ENCODE peak calls at places on chromosomes 2 and 18, in four cellular contexts. X is HepG2, U is prostate gland, Y is endothelial cell of umbilical vein. O is an unnamed sample.
A peak's percentile ranks its signal among the peaks of the same experiment; 100 is the strongest.

GRCh38 chr18:47912343-47912742 is 18.1 kb downstream of the SMAD2 start:
- DNase-seq in U (no peak), Y (peak; percentile 5), X (no peak), O (no peak)

GRCh38 chr2:205970348-205970747 is 115.6 kb downstream of the INO80D start:
- DNase-seq in X (no peak), U (no peak), Y (no peak), O (no peak)

GRCh38 chr2:19670303-19670702 is 231.5 kb downstream of the TTC32 start:
- DNase-seq in U (no peak), X (no peak), Y (no peak), O (no peak)

GRCh38 chr18:3466051-3466450 is 16.1 kb downstream of the TGIF1 start:
- DNase-seq in Y (peak; percentile 92), X (no peak), U (no peak), O (no peak)

GRCh38 chr2:234251326-234252271 is 201.1 kb downstream of the SPP2 start:
- DNase-seq in X (peak; percentile 10), U (peak; percentile 91), Y (peak; percentile 91), O (no peak)

GRCh38 chr18:53606792-53607191 is 617.7 kb downstream of the MBD2 start:
- DNase-seq in Y (no peak), U (no peak), X (no peak), O (no peak)

GRCh38 chr2:1717129-1717528 is 27.2 kb downstream of the PXDN start:
- DNase-seq in Y (peak; percentile 82), X (no peak), U (peak; percentile 91), O (no peak)

GRCh38 chr2:71067567-71068217 is 756 bp upstream of the NAGK start:
- DNase-seq in X (no peak), Y (no peak), U (no peak), O (no peak)

GRCh38 chr2:67412424-67412823 is 15.3 kb downstream of the ETAA1 start:
- DNase-seq in U (no peak), Y (no peak), X (no peak), O (no peak)

GRCh38 chr2:38409136-38409903 is 32.2 kb upstream of the ATL2 start:
- DNase-seq in U (peak; percentile 92), Y (no peak), X (no peak), O (no peak)

GRCh38 chr18:79485788-79486355 is 90.1 kb downstream of the NFATC1 start:
- DNase-seq in Y (peak; percentile 81), U (no peak), X (no peak), O (no peak)

GRCh38 chr18:25445430-25445829 is 93.5 kb upstream of the ZNF521 start:
- DNase-seq in U (no peak), X (no peak), Y (no peak), O (no peak)

GRCh38 chr2:218032336-218033171 is 29.8 kb upstream of the TNS1 start:
- DNase-seq in U (no peak), X (no peak), Y (no peak), O (no peak)

GRCh38 chr2:70017962-70018361 is 56.5 kb upstream of the ASPRV1 start:
- DNase-seq in Y (no peak), X (no peak), U (no peak), O (no peak)

GRCh38 chr2:1868683-1869141 is 124.4 kb upstream of the PXDN start:
- DNase-seq in X (no peak), U (no peak), Y (no peak), O (no peak)

GRCh38 chr2:190762569-190762968 is 113.7 kb downstream of the NAB1 start:
- DNase-seq in X (no peak), U (no peak), Y (no peak), O (no peak)

DNA sequence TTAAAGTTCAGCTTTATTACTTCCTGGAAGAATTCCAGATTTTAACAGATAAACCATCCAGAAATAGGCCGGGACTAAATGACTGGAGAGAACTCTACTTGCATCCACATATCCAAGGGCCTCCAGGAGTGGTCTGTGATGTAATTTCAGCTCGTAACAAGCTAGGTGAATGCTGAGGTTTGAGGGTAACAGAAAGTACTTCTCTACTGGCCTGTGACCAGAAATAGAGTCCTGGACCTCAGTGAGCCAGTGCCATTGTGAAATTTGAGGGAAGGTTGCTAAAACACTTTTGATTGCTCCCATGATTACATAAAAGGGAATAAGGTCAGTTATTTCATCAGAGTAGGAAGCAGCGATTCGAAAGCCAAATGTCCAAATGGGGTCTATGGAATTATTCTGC is 158.1 kb downstream of the DOCK10 start:
- DNase-seq in U (no peak), X (no peak), Y (no peak), O (no peak)
- TF ChIP-seq POLR2AphosphoS5 in U (no peak), X (no peak), Y (no peak), O (no peak)

GRCh38 chr2:32718752-32719151 is 90.9 kb downstream of the TTC27 start:
- DNase-seq in U (no peak), X (no peak), Y (no peak), O (no peak)

GRCh38 chr2:32721376-32721775 is 93.5 kb downstream of the TTC27 start:
- DNase-seq in X (no peak), Y (no peak), U (no peak), O (no peak)

GRCh38 chr2:32727157-32727556 is 99.3 kb downstream of the TTC27 start:
- DNase-seq in X (no peak), U (no peak), Y (no peak), O (no peak)

GRCh38 chr2:32719933-32720716 is 92.3 kb downstream of the TTC27 start:
- DNase-seq in X (no peak), U (no peak), Y (peak; percentile 27), O (no peak)

DNA sequence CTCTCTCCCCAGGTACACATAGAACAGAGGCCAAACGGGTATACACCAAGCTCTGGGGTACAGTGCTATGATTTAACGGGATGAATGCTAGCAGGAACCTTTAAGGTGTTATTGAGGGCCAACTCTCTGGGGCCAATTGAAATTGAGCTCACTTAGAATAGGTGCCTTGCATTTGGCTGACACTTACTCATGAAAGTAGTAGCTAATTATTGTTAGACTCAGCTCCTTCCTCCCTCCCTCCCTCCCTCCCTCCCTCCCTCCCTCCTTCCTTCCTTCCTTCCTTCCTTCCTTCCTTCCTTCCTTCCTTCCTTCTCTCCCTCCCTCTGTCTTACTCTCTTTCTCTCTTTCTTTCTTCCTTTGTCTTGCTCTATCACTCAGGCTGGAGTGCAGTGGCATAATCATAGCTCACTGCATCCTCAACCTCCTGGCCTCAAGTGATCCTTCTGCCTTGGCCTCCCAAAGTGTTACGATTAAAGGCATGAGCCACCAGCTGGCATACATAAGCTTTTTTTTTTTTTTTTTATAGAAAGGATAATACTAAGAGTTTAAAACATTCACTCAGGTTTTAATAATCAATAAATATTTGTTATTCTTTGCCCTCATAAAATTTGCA is 95.7 kb downstream of the TTC27 start:
- DNase-seq in X (no peak), U (no peak), Y (no peak), O (no peak)
- TF ChIP-seq POLR2A in X (no peak), U (no peak), Y (no peak), O (no peak)

GRCh38 chr2:149070681-149071355 is 32.3 kb downstream of the LYPD6B start:
- DNase-seq in Y (no peak), X (no peak), U (no peak), O (no peak)
- TF ChIP-seq POLR2AphosphoS5 in Y (no peak), X (no peak), U (no peak), O (no peak)

GRCh38 chr2:120539421-120539936 is 193.5 kb downstream of the INHBB start:
- DNase-seq in X (no peak), Y (no peak), U (no peak), O (no peak)

GRCh38 chr2:120541972-120542670 is 193.5 kb upstream of the GLI2 start:
- DNase-seq in U (no peak), Y (no peak), X (no peak), O (no peak)

GRCh38 chr2:120541553-120541932 is 194.1 kb upstream of the GLI2 start:
- DNase-seq in Y (no peak), X (no peak), U (no peak), O (no peak)

GRCh38 chr2:120539937-120540718 is 194.2 kb downstream of the INHBB start:
- DNase-seq in Y (no peak), X (peak; percentile 94), U (no peak), O (no peak)

GRCh38 chr2:120540719-120541552 is 194.7 kb upstream of the GLI2 start:
- DNase-seq in Y (no peak), X (no peak), U (no peak), O (no peak)
- TF ChIP-seq POLR2A in Y (no peak), X (no peak), U (no peak), O (no peak)

DNA sequence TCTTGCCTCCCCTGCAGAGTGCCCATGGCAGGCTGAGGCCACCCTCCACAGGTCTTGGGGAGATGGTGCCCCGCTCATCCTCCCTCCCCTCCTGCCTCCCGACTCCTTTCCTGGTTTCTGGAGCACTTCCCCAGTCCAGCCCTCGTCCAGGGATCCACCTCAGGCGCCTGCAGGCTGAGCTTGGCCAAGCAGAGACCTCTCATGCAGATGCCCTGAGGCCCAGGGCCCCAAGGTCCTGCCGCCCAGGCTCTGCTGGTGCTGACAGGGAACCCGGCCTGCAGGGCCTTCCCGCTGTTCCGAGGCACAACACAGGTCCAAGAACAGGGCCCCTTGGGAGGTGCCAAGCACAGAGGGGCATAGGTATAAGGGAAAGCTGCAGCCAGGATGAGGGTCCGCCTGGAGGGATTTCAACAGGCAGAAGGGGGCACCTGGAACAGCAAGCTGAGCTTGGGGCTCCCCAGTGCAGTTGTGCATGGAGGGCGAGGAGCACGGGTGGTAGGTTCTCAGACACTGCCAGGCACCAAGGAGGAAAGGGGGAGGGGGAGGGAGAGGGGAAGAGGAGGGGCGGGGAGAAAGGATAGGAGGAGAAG is 1.3 kb upstream of the ANO7 start:
- DNase-seq in X (no peak), Y (no peak), U (no peak), O (no peak)
- TF ChIP-seq POLR2AphosphoS5 in X (no peak), Y (no peak), U (no peak), O (no peak)

DNA sequence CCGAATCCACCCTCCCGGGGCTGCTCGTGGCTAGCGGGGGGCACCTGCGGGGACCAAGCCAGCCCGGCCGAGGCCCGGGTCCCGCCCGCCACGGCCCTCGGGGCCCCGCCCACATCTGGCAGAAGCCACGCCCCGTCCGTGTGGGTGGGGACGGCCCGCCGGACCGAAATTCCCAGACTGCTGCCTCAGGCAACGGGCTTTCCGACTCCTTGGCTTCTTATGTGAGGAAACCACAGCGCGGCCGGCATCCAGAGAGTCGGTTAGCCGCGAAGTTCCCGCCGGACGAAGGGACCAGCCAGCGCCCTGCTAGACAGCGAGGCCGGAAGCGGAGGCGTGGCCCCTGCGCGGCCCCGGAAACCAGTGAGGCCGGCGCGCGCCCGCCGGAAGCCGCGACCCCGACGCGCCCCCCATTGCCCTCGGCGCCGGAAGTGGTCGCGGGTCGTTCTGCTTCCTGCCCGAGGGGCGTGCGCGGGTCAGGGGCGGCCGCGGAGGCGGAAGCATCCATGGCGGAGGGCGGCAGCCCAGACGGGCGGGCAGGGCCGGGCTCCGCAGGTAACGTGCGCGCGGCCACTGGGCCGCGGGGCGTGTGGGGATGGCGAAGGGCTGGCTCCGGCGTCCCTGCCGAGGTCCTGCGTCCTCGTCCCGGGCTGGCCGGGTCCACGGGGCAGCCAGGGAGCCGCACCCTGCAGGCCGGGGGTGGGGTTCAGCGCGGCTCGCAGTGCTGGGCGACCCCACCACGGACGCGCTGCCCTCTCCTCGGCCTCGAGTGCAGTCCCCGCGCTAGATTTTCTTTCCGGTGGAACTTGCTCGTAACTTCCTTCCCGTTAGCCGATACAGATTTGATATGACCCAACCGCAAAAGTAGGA is at the start of gene ASB1:
- DNase-seq in X (peak; percentile 73), Y (peak; percentile 66), U (peak; percentile 52), O (peak; percentile 95)
- TF ChIP-seq POLR2A in X (peak; percentile 90), Y (peak; percentile 69), U (no peak), O (peak; percentile 88)